ENCODE peak calls at places on chromosomes 3 and 15, in six cellular contexts. U is mucosa of gallbladder; Q is EH; R is T-helper 9 cell; L is stimulated activated CD4-positive, alpha-beta T cell treated with anti-CD3 and anti-CD28 coated beads, TNF-alpha, amount 100 ng/mL, for 24 hours; B is COR-L47. J is an unnamed sample.

GRCh38 chr3:53016236-53016635 is 29.6 kb downstream of the SFMBT1 start:
- DNase-seq in Q (peak), U (no peak), L (no peak), B (no peak), R (no peak), J (no peak)

GRCh38 chr3:150956376-150956775 is 16.2 kb downstream of the CLRN1 start:
- DNase-seq in U (no peak), Q (peak), L (no peak), B (no peak), R (no peak), J (no peak)

GRCh38 chr15:72588096-72588495 is 66.4 kb upstream of the GOLGA6B start:
- DNase-seq in B (no peak), R (no peak), U (no peak), L (no peak), Q (no peak), J (no peak)

GRCh38 chr15:41746802-41747201 is 27.5 kb upstream of the MAPKBP1 start:
- DNase-seq in B (no peak), U (no peak), L (no peak), R (no peak), Q (peak), J (no peak)

GRCh38 chr15:101242160-101242998 is 9.5 kb downstream of the CHSY1 start:
- DNase-seq in Q (peak), L (no peak), B (no peak), R (peak), U (peak), J (peak)

GRCh38 chr3:154862265-154862664 is 217.9 kb upstream of the MME start:
- DNase-seq in L (no peak), B (no peak), R (no peak), U (no peak), Q (peak), J (no peak)

GRCh38 chr3:24773798-24774197 is 279.1 kb upstream of the THRB start:
- DNase-seq in B (peak), Q (peak), R (no peak), U (peak), L (peak), J (peak)

GRCh38 chr3:40873934-40874699 is 325.2 kb upstream of the CTNNB1 start:
- DNase-seq in L (no peak), R (no peak), Q (no peak), U (no peak), B (no peak), J (no peak)

GRCh38 chr3:108073712-108074431 is 17.0 kb downstream of the CD47 start:
- DNase-seq in U (no peak), L (no peak), B (no peak), Q (peak), R (no peak), J (no peak)

GRCh38 chr15:60370804-60371700 is 26.7 kb downstream of the ANXA2 start:
- DNase-seq in U (peak), B (peak), Q (peak), R (no peak), L (no peak), J (peak)

GRCh38 chr3:98764692-98765002 is 1.5 kb downstream of the ST3GAL6 start:
- DNase-seq in B (no peak), L (no peak), R (no peak), Q (no peak), U (no peak), J (no peak)

GRCh38 chr3:88113311-88114162 is 36.2 kb upstream of the C3orf38 start:
- DNase-seq in Q (peak), U (peak), L (peak), B (peak), R (peak), J (peak)

GRCh38 chr3:54822206-54822605 is 105.7 kb downstream of the LRTM1 start:
- DNase-seq in U (peak), Q (peak), B (peak), L (no peak), R (no peak), J (peak)

GRCh38 chr15:75508741-75509532 is 57.4 kb upstream of the SIN3A start:
- DNase-seq in L (no peak), U (no peak), B (no peak), R (no peak), Q (peak), J (no peak)

GRCh38 chr3:192079098-192079497 is 618.1 kb downstream of the PYDC2 start:
- DNase-seq in Q (no peak), L (no peak), B (peak), R (no peak), U (no peak), J (no peak)

GRCh38 chr3:20043398-20043797 is 3.2 kb downstream of the KAT2B start:
- DNase-seq in R (peak), U (peak), L (peak), B (no peak), Q (peak), J (peak)

GRCh38 chr3:120791958-120792357 is 49.4 kb downstream of the GTF2E1 start:
- DNase-seq in R (no peak), L (no peak), U (no peak), B (no peak), Q (peak), J (no peak)

GRCh38 chr3:9349321-9350117 is 13.3 kb upstream of the THUMPD3 start:
- DNase-seq in B (no peak), Q (peak), R (no peak), U (no peak), L (no peak), J (peak)

GRCh38 chr15:68018797-68019196 is 35.3 kb upstream of the PIAS1 start:
- DNase-seq in Q (no peak), L (no peak), R (no peak), B (no peak), U (no peak), J (no peak)

GRCh38 chr3:196145420-196146262 is 63.8 kb upstream of the TFRC start:
- DNase-seq in L (no peak), R (no peak), B (no peak), U (no peak), Q (no peak), J (no peak)

GRCh38 chr3:100868894-100869293 is 124.3 kb downstream of the ABI3BP start:
- DNase-seq in Q (no peak), L (no peak), R (no peak), U (no peak), B (no peak), J (no peak)

GRCh38 chr3:44842376-44842775 is 19.3 kb upstream of the TMEM42 start:
- DNase-seq in U (no peak), L (no peak), Q (no peak), R (no peak), B (no peak), J (no peak)

GRCh38 chr3:102090646-102091045 is 241.3 kb downstream of the NFKBIZ start:
- DNase-seq in L (no peak), R (no peak), B (no peak), U (no peak), Q (peak), J (no peak)

GRCh38 chr3:99298661-99299060 is 339.7 kb upstream of the COL8A1 start:
- DNase-seq in L (no peak), B (no peak), U (no peak), R (no peak), Q (no peak), J (no peak)

GRCh38 chr15:62150445-62150844 is 14.6 kb downstream of the C2CD4B start:
- DNase-seq in U (no peak), Q (no peak), L (no peak), R (no peak), B (no peak), J (no peak)

GRCh38 chr3:149373235-149374125 is 4.0 kb downstream of the TM4SF1 start:
- DNase-seq in Q (peak), R (no peak), L (no peak), U (no peak), B (no peak), J (no peak)

GRCh38 chr3:175893566-175893965 is 1034.4 kb downstream of the NAALADL2 start:
- DNase-seq in U (no peak), Q (no peak), B (no peak), L (no peak), R (no peak), J (no peak)

GRCh38 chr3:9064853-9065252 is 101.6 kb upstream of the RAD18 start:
- DNase-seq in U (no peak), L (no peak), B (no peak), R (no peak), Q (peak), J (peak)

GRCh38 chr3:127889461-127889863 is 25.6 kb upstream of the KBTBD12 start:
- DNase-seq in U (no peak), B (no peak), L (no peak), Q (peak), R (no peak), J (no peak)

GRCh38 chr3:71121429-71122167 is 461.9 kb downstream of the FOXP1 start:
- DNase-seq in U (no peak), B (no peak), R (no peak), L (no peak), Q (no peak), J (peak)

GRCh38 chr3:107272885-107273284 is 104.4 kb upstream of the CCDC54 start:
- DNase-seq in U (no peak), L (no peak), R (no peak), B (no peak), Q (no peak), J (no peak)

GRCh38 chr15:87792250-87793030 is 464.1 kb downstream of the NTRK3 start:
- DNase-seq in U (no peak), R (no peak), Q (no peak), L (no peak), B (no peak), J (no peak)

GRCh38 chr3:114659109-114660081 is 365.6 kb downstream of the TIGIT start:
- DNase-seq in B (no peak), L (no peak), R (no peak), Q (no peak), U (no peak), J (no peak)

GRCh38 chr3:4471907-4472306 is 4.8 kb upstream of the SUMF1 start:
- DNase-seq in R (no peak), U (no peak), L (no peak), B (no peak), Q (no peak), J (peak)

GRCh38 chr3:140081836-140082331 is 146.9 kb downstream of the CLSTN2 start:
- DNase-seq in L (no peak), Q (no peak), B (peak), R (no peak), U (no peak), J (no peak)

GRCh38 chr3:3735919-3736318 is 63.3 kb upstream of the LRRN1 start:
- DNase-seq in Q (no peak), B (no peak), R (no peak), U (no peak), L (no peak), J (no peak)

GRCh38 chr15:61556037-61556648 is 327.0 kb upstream of the RORA start:
- DNase-seq in U (no peak), R (no peak), Q (peak), B (no peak), L (no peak), J (no peak)

J was measured in thyroid gland.